ENCODE peak calls at places on chromosomes 4 and X, in four cellular contexts. V is GM04504; U is GM12864; E is stimulated activated naive CD8-positive, alpha-beta T cell treated with anti-CD3 and anti-CD28 coated beads, Interleukin-15, Interleukin-2, amounts not matched to agents 100 U/mL and 50 U/mL, for 24 hours. M is an unnamed sample.

GRCh38 chr4:80931645-80932215 is 98.8 kb upstream of the BMP3 start:
- DNase-seq in V (peak), U (no peak), E (no peak), M (no peak)

GRCh38 chr4:83962492-83962891 is 426.6 kb downstream of the GPAT3 start:
- DNase-seq in V (no peak), U (no peak), E (no peak), M (no peak)

GRCh38 chr4:56757821-56758400 is 63.6 kb downstream of the SPINK2 start:
- DNase-seq in V (peak), U (peak), E (peak), M (peak)

GRCh38 chr4:33626242-33626641 is 2618.1 kb downstream of the ARAP2 start:
- DNase-seq in V (no peak), U (no peak), E (no peak), M (no peak)

GRCh38 chrX:119984652-119985051 is 41.1 kb upstream of the NKAP start:
- DNase-seq in V (no peak), U (no peak), E (no peak), M (no peak)

GRCh38 chrX:10566726-10567097 is 53.7 kb downstream of the MID1 start:
- DNase-seq in V (no peak), U (no peak), E (no peak), M (no peak)

GRCh38 chr4:93144644-93145043 is 683.9 kb upstream of the ATOH1 start:
- DNase-seq in V (no peak), U (no peak), E (no peak), M (no peak)

GRCh38 chr4:151670843-151671242 is 90.0 kb downstream of the GATB start:
- DNase-seq in V (no peak), U (no peak), E (no peak), M (no peak)

GRCh38 chr4:26238782-26239647 is 81.8 kb upstream of the RBPJ start:
- DNase-seq in V (peak), U (no peak), E (no peak), M (no peak)

GRCh38 chr4:185165605-185166063 is 22.6 kb downstream of the SLC25A4 start:
- DNase-seq in V (no peak), U (no peak), E (no peak), M (no peak)

GRCh38 chr4:186554485-186554884 is 882 bp downstream of the MTNR1A start:
- DNase-seq in V (no peak), U (no peak), E (no peak), M (no peak)

GRCh38 chrX:48468693-48469691 is 1.1 kb downstream of the SLC38A5 start:
- DNase-seq in V (no peak), U (no peak), E (peak), M (no peak)

GRCh38 chrX:8879750-8880149 is 78.6 kb upstream of the FAM9A start:
- DNase-seq in V (no peak), U (no peak), E (peak), M (no peak)

GRCh38 chr4:1002131-1002630 is 9.0 kb upstream of the SLC26A1 start:
- DNase-seq in V (no peak), U (no peak), E (no peak), M (no peak)

GRCh38 chr4:150348079-150348478 is 233.9 kb upstream of the MAB21L2 start:
- DNase-seq in V (peak), U (no peak), E (no peak), M (no peak)

GRCh38 chrX:7219153-7219705 is 71.3 kb upstream of the PUDP start:
- DNase-seq in V (no peak), U (no peak), E (no peak), M (no peak)

GRCh38 chr4:186190456-186191265 is 706 bp upstream of the CYP4V2 start:
- DNase-seq in V (no peak), U (no peak), E (peak), M (no peak)

GRCh38 chr4:98657531-98658286 is 702 bp downstream of the TSPAN5 start:
- DNase-seq in V (peak), U (no peak), E (peak), M (peak)

GRCh38 chr4:113502476-113502875 is 259.1 kb downstream of the CAMK2D start:
- DNase-seq in V (peak), U (no peak), E (no peak), M (no peak)

GRCh38 chrX:43456056-43456455 is 200.0 kb upstream of the MAOA start:
- DNase-seq in V (no peak), U (no peak), E (no peak), M (no peak)

GRCh38 chr4:76765473-76766183 is 132.3 kb downstream of the SOWAHB start:
- DNase-seq in V (no peak), U (peak), E (no peak), M (no peak)

GRCh38 chrX:128460835-128461234 is 408.6 kb upstream of the ACTRT1 start:
- DNase-seq in V (no peak), U (no peak), E (no peak), M (no peak)

GRCh38 chrX:129759576-129760061 is 20.1 kb upstream of the SASH3 start:
- DNase-seq in V (peak), U (no peak), E (peak), M (no peak)

GRCh38 chr4:86848136-86848535 is 1.0 kb downstream of the SLC10A6 start:
- DNase-seq in V (no peak), U (no peak), E (no peak), M (no peak)

GRCh38 chrX:47683171-47684145 is 24.5 kb upstream of the UXT start:
- DNase-seq in V (no peak), U (no peak), E (no peak), M (no peak)